ENCODE peak calls at places on chromosome 20, in four cellular contexts. L is fibroblast of lung, A is bronchial epithelial cell, Q is BE2C. I is an unnamed sample.

GRCh38 chr20:22499475-22500174 is 84.7 kb downstream of the FOXA2 start:
- DNase-seq in L (no peak), A (no peak), Q (no peak), I (no peak)

GRCh38 chr20:18739785-18740184 is 73.8 kb upstream of the SCP2D1 start:
- DNase-seq in L (peak), A (no peak), Q (no peak), I (no peak)

GRCh38 chr20:63009988-63010769 is 3.4 kb upstream of the BHLHE23 start:
- DNase-seq in L (no peak), A (peak), Q (no peak), I (no peak)

GRCh38 chr20:1827974-1828785 is 67.0 kb upstream of the SIRPA start:
- DNase-seq in L (no peak), A (peak), Q (no peak), I (peak)

GRCh38 chr20:25019381-25020155 is 27.0 kb upstream of the APMAP start:
- DNase-seq in L (no peak), A (no peak), Q (no peak), I (no peak)

GRCh38 chr20:13008761-13009681 is at the start of gene SPTLC3:
- DNase-seq in L (peak), A (peak), Q (no peak), I (peak)

GRCh38 chr20:59406446-59406845 is 106.0 kb downstream of the EDN3 start:
- DNase-seq in L (no peak), A (no peak), Q (no peak), I (no peak)

GRCh38 chr20:53146201-53146891 is 174.2 kb downstream of the TSHZ2 start:
- DNase-seq in L (no peak), A (no peak), Q (no peak), I (no peak)

GRCh38 chr20:10659651-10660601 is 13.9 kb downstream of the JAG1 start:
- DNase-seq in L (no peak), A (no peak), Q (no peak), I (no peak)

GRCh38 chr20:64119301-64119680 is 11.9 kb upstream of the NPBWR2 start:
- DNase-seq in L (no peak), A (no peak), Q (no peak), I (no peak)

GRCh38 chr20:14953736-14954135 is 616.3 kb upstream of the FLRT3 start:
- DNase-seq in L (no peak), A (no peak), Q (no peak), I (no peak)

GRCh38 chr20:2866236-2866635 is 7.0 kb upstream of the PTPRA start:
- DNase-seq in L (no peak), A (no peak), Q (no peak), I (no peak)

GRCh38 chr20:3823881-3824280 is 3.5 kb downstream of the AP5S1 start:
- DNase-seq in L (no peak), A (no peak), Q (no peak), I (no peak)

GRCh38 chr20:33130553-33130952 is 37.4 kb upstream of the BPIFA2 start:
- DNase-seq in L (no peak), A (peak), Q (no peak), I (peak)

GRCh38 chr20:63256954-63257353 is 2.7 kb upstream of the NKAIN4 start:
- DNase-seq in L (no peak), A (no peak), Q (no peak), I (no peak)

GRCh38 chr20:44405246-44405645 is 49.7 kb downstream of the HNF4A start:
- DNase-seq in L (no peak), A (no peak), Q (no peak), I (no peak)

GRCh38 chr20:51208162-51208561 is 185.3 kb upstream of the KCNG1 start:
- DNase-seq in L (no peak), A (no peak), Q (no peak), I (no peak)

GRCh38 chr20:52749020-52749419 is 223.1 kb upstream of the TSHZ2 start:
- DNase-seq in L (no peak), A (no peak), Q (no peak), I (no peak)

GRCh38 chr20:38094373-38094775 is 60.8 kb downstream of the RPRD1B start:
- DNase-seq in L (peak), A (peak), Q (peak), I (peak)

GRCh38 chr20:50189681-50190250 is 864 bp upstream of the CEBPB start:
- DNase-seq in L (no peak), A (no peak), Q (no peak), I (no peak)

GRCh38 chr20:24667689-24668383 is 198.4 kb downstream of the SYNDIG1 start:
- DNase-seq in L (no peak), A (no peak), Q (no peak), I (peak)

GRCh38 chr20:32965581-32966373 is 38.5 kb downstream of the SUN5 start:
- DNase-seq in L (no peak), A (no peak), Q (no peak), I (no peak)

GRCh38 chr20:42074944-42075343 is 456.8 kb upstream of the CHD6 start:
- DNase-seq in L (no peak), A (no peak), Q (no peak), I (no peak)
- TF ChIP-seq CTCF in L (no peak), A (no peak), Q (no peak), I (no peak)

GRCh38 chr20:61868006-61868405 is 197.7 kb downstream of the TAF4 start:
- DNase-seq in L (no peak), A (no peak), Q (no peak), I (no peak)

GRCh38 chr20:61868466-61869090 is 197.1 kb downstream of the TAF4 start:
- DNase-seq in L (no peak), A (no peak), Q (no peak), I (no peak)

GRCh38 chr20:61866165-61866564 is 199.5 kb downstream of the TAF4 start:
- DNase-seq in L (no peak), A (no peak), Q (no peak), I (no peak)

GRCh38 chr20:61864481-61864880 is 201.2 kb downstream of the TAF4 start:
- DNase-seq in L (no peak), A (no peak), Q (no peak), I (no peak)

GRCh38 chr20:61865353-61865752 is 200.3 kb downstream of the TAF4 start:
- DNase-seq in L (no peak), A (no peak), Q (no peak), I (no peak)
- TF ChIP-seq CTCF in L (no peak), A (no peak), Q (no peak), I (no peak)

DNA sequence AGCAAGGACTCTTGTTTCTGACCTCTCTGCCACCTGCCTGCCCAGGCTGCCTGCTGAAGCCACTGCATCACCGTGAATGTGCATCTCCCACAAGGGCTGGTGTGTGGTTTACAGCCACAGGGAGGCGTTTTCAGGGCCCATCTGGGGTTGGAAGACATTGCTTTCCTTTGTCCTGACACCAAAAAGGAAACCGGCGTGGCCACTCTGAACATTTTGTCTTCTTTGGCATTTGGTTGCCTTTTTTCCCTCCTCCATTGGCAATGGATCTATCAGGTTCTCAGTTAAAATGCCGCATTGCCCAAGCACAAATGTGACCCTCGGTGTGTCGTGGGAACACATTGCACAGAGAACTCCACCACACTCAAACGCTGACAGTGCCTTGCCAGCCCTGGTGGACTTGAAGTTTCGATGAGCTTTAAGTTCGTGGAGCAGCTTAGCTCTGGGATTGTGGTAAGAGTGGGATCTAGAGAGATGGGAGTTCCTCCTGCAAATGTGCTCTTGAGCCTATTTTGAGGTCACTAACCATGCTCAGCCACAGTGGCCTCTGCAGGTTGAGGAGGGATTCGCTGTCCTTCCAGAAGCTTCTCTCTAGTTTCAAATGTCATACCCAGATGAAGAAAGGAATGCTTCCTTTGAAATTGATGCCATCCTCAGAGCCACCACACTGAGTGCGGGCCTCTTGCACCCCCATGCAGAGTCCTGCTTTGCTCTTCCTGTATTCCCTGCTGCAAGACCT is 14.8 kb upstream of the PCK1 start:
- DNase-seq in L (no peak), A (no peak), Q (no peak), I (no peak)
- TF ChIP-seq CTCF in L (no peak), A (no peak), Q (no peak), I (no peak)

GRCh38 chr20:5808901-5809300 is 58.7 kb downstream of the SHLD1 start:
- DNase-seq in L (no peak), A (no peak), Q (no peak), I (no peak)

GRCh38 chr20:5807431-5807830 is 57.2 kb downstream of the SHLD1 start:
- DNase-seq in L (no peak), A (no peak), Q (no peak), I (no peak)

GRCh38 chr20:5811746-5812145 is 61.5 kb downstream of the SHLD1 start:
- DNase-seq in L (no peak), A (no peak), Q (no peak), I (no peak)

GRCh38 chr20:5809495-5809894 is 59.3 kb downstream of the SHLD1 start:
- DNase-seq in L (no peak), A (no peak), Q (no peak), I (no peak)

GRCh38 chr20:5806457-5807263 is 56.5 kb downstream of the SHLD1 start:
- DNase-seq in L (no peak), A (no peak), Q (no peak), I (no peak)
- TF ChIP-seq CTCF in L (peak), A (peak), Q (peak), I (no peak)

GRCh38 chr20:48404598-48404997 is 423.2 kb downstream of the PREX1 start:
- DNase-seq in L (no peak), A (no peak), Q (no peak), I (no peak)
- TF ChIP-seq CTCF in L (no peak), A (no peak), Q (peak), I (no peak)